ENCODE peak calls at places on chromosomes 2 and 18, in five cellular contexts. One of them, this sample, is unnamed.

GRCh38 chr2:134193006-134193405 is 60.9 kb upstream of the MGAT5 start:
- DNase-seq in HCT116: no peak
- DNase-seq in GM12878: no peak
- DNase-seq in H1: no peak
- DNase-seq in SK-N-SH: no peak
- DNase-seq in this sample: no peak

GRCh38 chr18:3345452-3345851 is 83.5 kb downstream of the MYL12B start:
- DNase-seq in HCT116: no peak
- DNase-seq in GM12878: no peak
- DNase-seq in H1: no peak
- DNase-seq in SK-N-SH: no peak
- DNase-seq in this sample: no peak

GRCh38 chr2:47344890-47345583 is 57.9 kb upstream of the MSH2 start:
- DNase-seq in HCT116: peak; percentile 86
- DNase-seq in GM12878: no peak
- DNase-seq in H1: peak; percentile 85
- DNase-seq in SK-N-SH: peak; percentile 95
- DNase-seq in this sample: peak; percentile 93

GRCh38 chr18:42174909-42175308 is 219.9 kb downstream of the PIK3C3 start:
- DNase-seq in HCT116: no peak
- DNase-seq in GM12878: no peak
- DNase-seq in H1: no peak
- DNase-seq in SK-N-SH: no peak
- DNase-seq in this sample: peak; percentile 48

GRCh38 chr2:38394903-38395341 is 17.8 kb upstream of the ATL2 start:
- DNase-seq in HCT116: peak; percentile 73
- DNase-seq in GM12878: no peak
- DNase-seq in H1: no peak
- DNase-seq in SK-N-SH: no peak
- DNase-seq in this sample: no peak

GRCh38 chr2:174561283-174562275 is 36.0 kb downstream of the WIPF1 start:
- DNase-seq in HCT116: no peak
- DNase-seq in GM12878: no peak
- DNase-seq in H1: no peak
- DNase-seq in SK-N-SH: no peak
- DNase-seq in this sample: no peak

GRCh38 chr2:190718652-190719526 is 70.0 kb downstream of the NAB1 start:
- DNase-seq in HCT116: peak; percentile 66
- DNase-seq in GM12878: peak; percentile 68
- DNase-seq in H1: no peak
- DNase-seq in SK-N-SH: peak; percentile 16
- DNase-seq in this sample: no peak

GRCh38 chr2:196173505-196173904 is 2.1 kb upstream of the STK17B start:
- DNase-seq in HCT116: no peak
- DNase-seq in GM12878: no peak
- DNase-seq in H1: no peak
- DNase-seq in SK-N-SH: no peak
- DNase-seq in this sample: no peak

GRCh38 chr2:238403632-238404405 is 22.9 kb upstream of the ASB1 start:
- DNase-seq in HCT116: no peak
- DNase-seq in GM12878: no peak
- DNase-seq in H1: no peak
- DNase-seq in SK-N-SH: no peak
- DNase-seq in this sample: no peak

GRCh38 chr2:205774028-205774427 is 91.7 kb downstream of the NRP2 start:
- DNase-seq in HCT116: no peak
- DNase-seq in GM12878: no peak
- DNase-seq in H1: no peak
- DNase-seq in SK-N-SH: no peak
- DNase-seq in this sample: no peak

GRCh38 chr2:9807056-9807455 is 36.2 kb upstream of the TAF1B start:
- DNase-seq in HCT116: no peak
- DNase-seq in GM12878: no peak
- DNase-seq in H1: no peak
- DNase-seq in SK-N-SH: peak; percentile 23
- DNase-seq in this sample: no peak

GRCh38 chr2:145546091-145546490 is 1026.2 kb upstream of the ZEB2 start:
- DNase-seq in HCT116: peak; percentile 16
- DNase-seq in GM12878: no peak
- DNase-seq in H1: no peak
- DNase-seq in SK-N-SH: no peak
- DNase-seq in this sample: no peak

GRCh38 chr18:13217466-13217961 is 1.0 kb upstream of the LDLRAD4 start:
- DNase-seq in HCT116: no peak
- DNase-seq in GM12878: no peak
- DNase-seq in H1: peak; percentile 65
- DNase-seq in SK-N-SH: peak; percentile 80
- DNase-seq in this sample: peak; percentile 28

GRCh38 chr18:23531912-23532311 is 28.6 kb downstream of the RMC1 start:
- DNase-seq in HCT116: no peak
- DNase-seq in GM12878: no peak
- DNase-seq in H1: no peak
- DNase-seq in SK-N-SH: no peak
- DNase-seq in this sample: no peak

GRCh38 chr2:165376571-165376975 is 92.9 kb upstream of the CSRNP3 start:
- DNase-seq in HCT116: no peak
- DNase-seq in GM12878: no peak
- DNase-seq in H1: no peak
- DNase-seq in SK-N-SH: no peak
- DNase-seq in this sample: no peak

GRCh38 chr2:69572640-69573039 is 70.9 kb downstream of the AAK1 start:
- DNase-seq in HCT116: no peak
- DNase-seq in GM12878: no peak
- DNase-seq in H1: no peak
- DNase-seq in SK-N-SH: no peak
- DNase-seq in this sample: peak; percentile 13

GRCh38 chr2:164126960-164127359 is 391.2 kb upstream of the FIGN start:
- DNase-seq in HCT116: no peak
- DNase-seq in GM12878: no peak
- DNase-seq in H1: no peak
- DNase-seq in SK-N-SH: no peak
- DNase-seq in this sample: no peak
- TF ChIP-seq JUND in HCT116: no peak
- TF ChIP-seq JUND in GM12878: no peak
- TF ChIP-seq JUND in H1: no peak
- TF ChIP-seq JUND in SK-N-SH: no peak
- TF ChIP-seq JUND in this sample: no peak

DNA sequence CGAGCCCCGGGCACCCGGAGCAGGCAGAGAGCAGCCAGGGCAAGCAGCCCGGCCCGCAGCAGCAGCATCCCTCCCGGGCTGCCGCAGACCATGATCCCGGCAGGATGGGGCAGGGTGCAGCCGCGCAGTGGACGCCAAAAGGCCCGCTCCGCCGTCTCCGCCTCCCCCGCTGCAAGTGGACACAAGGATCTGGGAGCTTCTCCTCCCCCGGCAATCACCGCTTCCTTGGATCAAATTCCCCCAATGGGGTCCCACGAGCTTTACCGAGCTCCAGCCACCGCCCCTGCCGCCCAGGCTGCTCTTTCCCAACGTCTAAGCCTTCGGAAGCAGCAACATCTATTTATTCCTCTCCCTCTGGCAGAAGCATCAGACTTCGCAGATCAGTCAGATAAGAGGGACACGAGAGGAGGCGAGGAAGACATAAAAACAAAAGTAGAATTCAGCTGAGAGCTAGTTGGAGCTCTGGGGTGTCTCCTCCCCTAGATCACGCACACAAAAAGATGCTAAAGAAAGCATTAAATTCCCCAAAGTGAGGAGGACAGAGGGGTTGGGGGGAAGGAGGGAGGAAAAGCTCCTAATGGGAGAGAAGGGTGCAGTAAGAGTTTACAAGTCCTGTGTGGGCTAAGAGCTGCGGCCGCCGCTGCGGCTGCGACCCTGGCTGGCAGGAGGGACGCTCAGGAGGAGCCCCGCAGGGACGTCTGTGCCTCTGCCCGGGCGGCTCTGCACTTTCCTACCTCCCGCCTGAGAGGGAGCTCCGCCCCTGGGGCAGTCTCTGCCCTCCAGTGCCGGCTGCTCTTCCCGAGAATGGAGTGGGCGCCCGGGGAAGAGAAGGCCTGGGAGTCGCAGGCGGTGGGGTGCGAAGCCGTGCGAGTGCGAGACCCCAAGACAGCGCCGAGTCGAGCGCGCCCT is at the start of gene FRZB:
- DNase-seq in HCT116: no peak
- DNase-seq in GM12878: no peak
- DNase-seq in H1: peak; percentile 77
- DNase-seq in SK-N-SH: peak; percentile 84
- DNase-seq in this sample: peak; percentile 26
- TF ChIP-seq JUND in HCT116: no peak
- TF ChIP-seq JUND in GM12878: no peak
- TF ChIP-seq JUND in H1: no peak
- TF ChIP-seq JUND in SK-N-SH: no peak
- TF ChIP-seq JUND in this sample: no peak

GRCh38 chr2:43345391-43345813 is 119.0 kb upstream of the ZFP36L2 start:
- DNase-seq in HCT116: no peak
- DNase-seq in GM12878: no peak
- DNase-seq in H1: no peak
- DNase-seq in SK-N-SH: peak; percentile 75
- DNase-seq in this sample: peak; percentile 11
- TF ChIP-seq JUND in HCT116: no peak
- TF ChIP-seq JUND in GM12878: no peak
- TF ChIP-seq JUND in H1: no peak
- TF ChIP-seq JUND in SK-N-SH: no peak
- TF ChIP-seq JUND in this sample: no peak

GRCh38 chr2:172246649-172247048 is 143.9 kb upstream of the DLX2 start:
- DNase-seq in HCT116: peak; percentile 63
- DNase-seq in GM12878: no peak
- DNase-seq in H1: no peak
- DNase-seq in SK-N-SH: no peak
- DNase-seq in this sample: no peak
- TF ChIP-seq JUND in HCT116: no peak
- TF ChIP-seq JUND in GM12878: no peak
- TF ChIP-seq JUND in H1: no peak
- TF ChIP-seq JUND in SK-N-SH: no peak
- TF ChIP-seq JUND in this sample: no peak

GRCh38 chr2:178419123-178419522 is 31.9 kb downstream of the PRKRA start:
- DNase-seq in HCT116: no peak
- DNase-seq in GM12878: no peak
- DNase-seq in H1: no peak
- DNase-seq in SK-N-SH: no peak
- DNase-seq in this sample: peak; percentile 29

GRCh38 chr2:178420463-178420990 is 30.4 kb downstream of the PRKRA start:
- DNase-seq in HCT116: no peak
- DNase-seq in GM12878: no peak
- DNase-seq in H1: no peak
- DNase-seq in SK-N-SH: no peak
- DNase-seq in this sample: no peak

GRCh38 chr2:178415979-178416378 is 35.0 kb downstream of the PRKRA start:
- DNase-seq in HCT116: no peak
- DNase-seq in GM12878: no peak
- DNase-seq in H1: no peak
- DNase-seq in SK-N-SH: no peak
- DNase-seq in this sample: no peak

GRCh38 chr2:178417916-178418315 is 33.1 kb downstream of the PRKRA start:
- DNase-seq in HCT116: no peak
- DNase-seq in GM12878: no peak
- DNase-seq in H1: no peak
- DNase-seq in SK-N-SH: no peak
- DNase-seq in this sample: no peak

DNA sequence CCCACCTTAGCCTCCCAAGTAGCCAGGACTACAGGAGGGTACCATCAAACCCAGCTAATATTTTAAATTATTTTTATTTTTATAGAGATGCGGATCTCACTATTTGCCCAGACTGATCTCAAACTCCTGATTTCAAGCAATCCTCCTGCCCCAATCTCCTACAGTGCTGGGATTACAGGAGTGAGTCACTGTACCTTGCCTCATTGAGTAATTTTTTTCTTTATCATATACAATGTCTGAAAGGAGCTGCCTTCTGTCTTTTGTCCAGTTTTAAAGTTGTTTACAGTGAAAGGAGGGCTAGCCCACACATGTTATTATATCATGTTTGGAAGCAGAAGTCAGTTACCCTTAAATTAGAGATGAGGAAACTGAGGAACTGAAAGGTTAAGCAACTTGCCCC is 32.5 kb downstream of the PRKRA start:
- DNase-seq in HCT116: no peak
- DNase-seq in GM12878: no peak
- DNase-seq in H1: no peak
- DNase-seq in SK-N-SH: no peak
- DNase-seq in this sample: no peak
- TF ChIP-seq JUND in HCT116: no peak
- TF ChIP-seq JUND in GM12878: no peak
- TF ChIP-seq JUND in H1: no peak
- TF ChIP-seq JUND in SK-N-SH: no peak
- TF ChIP-seq JUND in this sample: no peak

DNA sequence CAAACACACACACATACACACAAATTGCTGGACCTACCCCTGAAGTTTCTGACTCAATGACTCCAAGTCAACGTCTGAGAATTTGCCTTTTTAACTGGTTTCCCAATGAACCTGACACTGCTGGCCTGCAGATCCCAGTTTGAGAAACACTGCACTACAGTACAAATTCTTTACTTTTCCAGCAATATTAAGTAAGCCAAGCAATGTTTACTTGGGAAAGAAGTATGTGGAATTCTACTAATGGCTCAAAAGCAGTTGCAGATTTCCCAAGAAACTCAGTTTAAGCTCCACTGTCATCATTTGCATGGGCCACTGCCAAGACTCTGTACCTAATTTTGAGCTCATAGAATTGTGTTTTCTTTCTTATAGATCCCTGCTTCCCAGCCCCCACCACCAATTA is 676.1 kb downstream of the RNF144A start:
- DNase-seq in HCT116: no peak
- DNase-seq in GM12878: no peak
- DNase-seq in H1: no peak
- DNase-seq in SK-N-SH: no peak
- DNase-seq in this sample: no peak
- TF ChIP-seq JUND in HCT116: no peak
- TF ChIP-seq JUND in GM12878: no peak
- TF ChIP-seq JUND in H1: no peak
- TF ChIP-seq JUND in SK-N-SH: no peak
- TF ChIP-seq JUND in this sample: no peak

This sample was measured in T47D.